ENCODE peak calls at places on chromosomes 6 and 20, in four cellular contexts. H is foreskin fibroblast, F is PC-3, C is astrocyte of the spinal cord. Y is an unnamed sample.

GRCh38 chr6:7693827-7694226 is 32.1 kb upstream of the BMP6 start:
- DNase-seq in F (no peak), H (no peak), C (no peak), Y (no peak)

GRCh38 chr20:5504061-5504739 is 187.4 kb upstream of the PROKR2 start:
- DNase-seq in H (peak; percentile 73), F (no peak), C (peak; percentile 44), Y (no peak)

GRCh38 chr20:12928755-12929401 is 79.9 kb upstream of the SPTLC3 start:
- DNase-seq in H (peak; percentile 78), C (peak; percentile 87), F (peak; percentile 96), Y (peak; percentile 49)

GRCh38 chr6:54910326-54910952 is 63.9 kb downstream of the FAM83B start:
- DNase-seq in H (no peak), F (no peak), C (peak; percentile 20), Y (no peak)

GRCh38 chr6:135383297-135383696 is 114.2 kb downstream of the AHI1 start:
- DNase-seq in C (no peak), F (no peak), H (peak; percentile 16), Y (no peak)

GRCh38 chr20:31809656-31810055 is 9.5 kb upstream of the MYLK2 start:
- DNase-seq in H (no peak), C (no peak), F (no peak), Y (no peak)

GRCh38 chr6:25369043-25369442 is 89.9 kb downstream of the CARMIL1 start:
- DNase-seq in C (no peak), F (no peak), H (no peak), Y (no peak)

GRCh38 chr6:90107721-90108364 is 188.8 kb downstream of the BACH2 start:
- DNase-seq in F (no peak), C (no peak), H (no peak), Y (no peak)

GRCh38 chr6:137697267-137697938 is 169.7 kb upstream of the TNFAIP3 start:
- DNase-seq in C (peak; percentile 42), F (peak; percentile 17), H (peak; percentile 74), Y (no peak)

GRCh38 chr6:7671076-7671475 is 54.8 kb upstream of the BMP6 start:
- DNase-seq in F (peak; percentile 80), C (peak; percentile 20), H (peak; percentile 92), Y (peak; percentile 18)

GRCh38 chr6:129069006-129069405 is 186.1 kb downstream of the LAMA2 start:
- DNase-seq in C (peak; percentile 7), H (no peak), F (no peak), Y (no peak)

GRCh38 chr6:154460306-154461071 is 50.0 kb downstream of the CNKSR3 start:
- DNase-seq in C (peak; percentile 70), F (peak; percentile 26), H (peak; percentile 49), Y (peak; percentile 64)

GRCh38 chr6:35080821-35081425 is 60.2 kb downstream of the TCP11 start:
- DNase-seq in H (no peak), F (no peak), C (no peak), Y (no peak)

GRCh38 chr6:108097882-108098281 is 23.3 kb upstream of the OSTM1 start:
- DNase-seq in F (peak; percentile 2), H (no peak), C (no peak), Y (no peak)

GRCh38 chr20:57439432-57439831 is 48.2 kb downstream of the RBM38 start:
- DNase-seq in C (no peak), F (peak; percentile 73), H (no peak), Y (no peak)
- TF ChIP-seq CTCF in C (no peak), F (no peak), H (no peak), Y (no peak)

GRCh38 chr6:41425511-41425910 is 90.1 kb downstream of the NCR2 start:
- DNase-seq in F (no peak), H (no peak), C (no peak), Y (no peak)

GRCh38 chr6:41427642-41428401 is 92.4 kb downstream of the NCR2 start:
- DNase-seq in C (no peak), H (peak; percentile 31), F (peak; percentile 60), Y (no peak)

GRCh38 chr6:41424370-41425058 is 89.1 kb downstream of the NCR2 start:
- DNase-seq in H (peak; percentile 89), F (peak; percentile 89), C (peak; percentile 80), Y (peak; percentile 31)

GRCh38 chr6:41426888-41427641 is 91.7 kb downstream of the NCR2 start:
- DNase-seq in C (no peak), H (no peak), F (no peak), Y (no peak)

DNA sequence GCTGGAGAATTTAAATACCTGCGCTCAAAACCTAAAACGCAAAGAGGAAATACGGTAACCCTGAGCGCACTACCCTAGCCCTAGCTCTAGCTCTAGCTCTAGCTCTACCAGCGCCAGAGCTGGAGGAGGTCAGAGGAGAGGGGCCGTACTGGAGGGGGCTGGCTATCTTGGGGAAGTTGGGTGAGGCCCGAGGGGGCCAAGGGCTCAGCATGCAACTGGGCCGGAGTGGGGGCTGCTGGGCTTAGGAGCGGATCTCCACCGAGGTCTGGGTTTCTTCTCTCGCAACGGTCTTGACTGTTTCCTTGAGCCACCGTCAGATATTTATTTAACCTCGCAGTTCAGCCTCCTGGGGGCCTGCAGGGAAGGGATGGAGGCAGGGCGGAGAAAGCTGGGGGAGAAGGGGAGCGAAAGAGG is 91.0 kb downstream of the NCR2 start:
- DNase-seq in C (peak; percentile 51), H (no peak), F (no peak), Y (no peak)
- H3K4me3 ChIP-seq in C (peak overlapping the region; percentile 10), H (no peak overlapping the region), F (no peak overlapping the region), Y (no peak overlapping the region)

DNA sequence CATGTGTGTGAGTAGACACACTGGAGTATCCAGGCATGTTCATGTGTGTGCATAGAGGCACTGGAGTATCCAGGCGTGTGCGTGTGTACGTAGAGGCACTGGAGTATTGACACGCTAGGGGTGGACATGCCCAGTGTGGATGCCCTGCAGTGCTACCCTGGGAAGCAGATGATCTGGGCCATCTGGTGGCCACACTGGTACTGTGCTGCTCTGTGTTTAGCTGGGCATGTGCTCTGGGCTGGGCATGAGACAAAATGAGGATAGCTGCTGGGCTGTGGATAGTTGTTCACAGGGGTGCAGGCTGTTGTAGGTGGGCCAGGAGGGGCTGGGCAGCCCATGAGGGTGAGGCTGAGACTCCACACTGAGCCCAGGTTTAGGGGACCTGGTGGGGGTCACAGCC is 24.0 kb upstream of the NPBWR2 start:
- DNase-seq in F (peak; percentile 69), H (peak; percentile 50), C (no peak), Y (no peak)
- TF ChIP-seq CTCF in F (peak; percentile 64), H (peak; percentile 10), C (peak; percentile 37), Y (peak; percentile 36)

DNA sequence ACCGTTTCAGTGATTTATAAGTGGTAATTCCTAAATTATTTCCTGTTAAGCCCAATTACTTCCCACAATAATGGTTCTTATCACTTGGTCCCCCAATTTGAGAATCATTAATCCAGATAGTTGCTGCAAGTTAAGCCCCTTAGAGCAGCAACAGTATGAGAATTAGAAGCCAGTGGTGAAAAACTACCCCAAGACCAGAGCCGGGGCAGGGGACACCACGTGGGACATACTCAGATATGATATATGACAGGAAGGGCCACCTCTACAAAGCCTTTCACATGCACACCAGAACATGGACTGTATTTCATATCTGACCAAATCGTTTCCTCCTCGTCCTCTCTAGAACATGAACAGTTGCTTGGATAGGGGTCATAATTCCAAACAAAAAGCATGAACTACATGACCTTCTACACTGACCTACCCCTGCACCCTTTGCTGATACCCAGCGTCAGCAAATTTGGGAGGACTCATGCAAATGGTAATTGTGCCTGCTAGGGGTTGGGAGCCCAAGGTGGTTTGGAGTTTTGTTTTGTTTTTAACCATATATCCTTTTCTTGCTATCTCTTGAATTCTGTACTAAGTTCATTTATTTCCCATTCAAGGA is 3.9 kb downstream of the JAG1 start:
- DNase-seq in F (no peak), C (no peak), H (no peak), Y (no peak)
- H3K4me3 ChIP-seq in F (peak overlapping the region; percentile 95), C (peak overlapping the region; percentile 83), H (no peak overlapping the region), Y (no peak overlapping the region)

DNA sequence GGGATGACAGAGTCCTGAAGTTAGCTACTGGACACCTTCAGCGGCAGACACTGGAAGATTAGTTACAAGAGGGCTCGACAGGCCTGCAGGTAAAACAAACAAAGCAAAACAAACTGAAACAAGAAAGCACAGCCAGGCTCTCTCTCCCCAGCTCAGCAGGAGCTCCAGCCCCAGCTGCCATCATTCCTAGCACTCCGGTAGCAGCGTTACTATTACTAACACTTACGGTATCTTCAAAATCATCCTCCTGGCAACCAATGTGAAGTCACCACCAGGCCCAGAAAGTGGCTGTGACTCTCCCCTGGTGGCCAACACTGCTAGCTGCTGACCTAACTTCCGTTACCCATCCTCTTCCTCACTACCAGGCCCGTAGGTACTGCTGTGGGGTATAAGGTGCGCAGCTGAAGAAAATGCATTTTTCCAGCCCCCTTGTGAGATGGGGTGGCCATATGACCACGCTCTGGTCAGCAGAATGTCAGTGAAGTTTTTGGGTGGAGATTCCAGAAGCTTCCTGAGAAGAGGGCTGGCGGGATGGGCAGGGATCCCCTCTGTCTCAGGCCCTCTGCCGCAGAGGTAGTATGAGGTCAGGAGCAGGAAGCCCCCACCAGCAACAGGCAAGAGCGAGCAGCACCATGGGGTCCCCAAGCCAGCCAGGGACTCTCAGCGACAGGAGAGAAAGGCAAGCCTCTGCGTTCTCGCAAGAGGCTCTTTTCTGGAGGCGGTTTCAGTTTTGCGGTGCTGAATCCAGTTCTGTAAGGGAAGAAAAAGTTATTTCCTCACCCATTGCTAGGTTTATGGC is 37.4 kb upstream of the TBXT start:
- DNase-seq in C (no peak), H (no peak), F (no peak), Y (no peak)
- TF ChIP-seq CTCF in C (no peak), H (no peak), F (no peak), Y (no peak)

GRCh38 chr6:84762220-84762940 is 2.0 kb downstream of the TBX18 start:
- DNase-seq in C (peak; percentile 66), F (no peak), H (peak; percentile 76), Y (no peak)
- H3K4me3 ChIP-seq in C (peak overlapping the region; percentile 70), F (no peak overlapping the region), H (peak overlapping the region; percentile 87), Y (peak overlapping the region; percentile 61)

DNA sequence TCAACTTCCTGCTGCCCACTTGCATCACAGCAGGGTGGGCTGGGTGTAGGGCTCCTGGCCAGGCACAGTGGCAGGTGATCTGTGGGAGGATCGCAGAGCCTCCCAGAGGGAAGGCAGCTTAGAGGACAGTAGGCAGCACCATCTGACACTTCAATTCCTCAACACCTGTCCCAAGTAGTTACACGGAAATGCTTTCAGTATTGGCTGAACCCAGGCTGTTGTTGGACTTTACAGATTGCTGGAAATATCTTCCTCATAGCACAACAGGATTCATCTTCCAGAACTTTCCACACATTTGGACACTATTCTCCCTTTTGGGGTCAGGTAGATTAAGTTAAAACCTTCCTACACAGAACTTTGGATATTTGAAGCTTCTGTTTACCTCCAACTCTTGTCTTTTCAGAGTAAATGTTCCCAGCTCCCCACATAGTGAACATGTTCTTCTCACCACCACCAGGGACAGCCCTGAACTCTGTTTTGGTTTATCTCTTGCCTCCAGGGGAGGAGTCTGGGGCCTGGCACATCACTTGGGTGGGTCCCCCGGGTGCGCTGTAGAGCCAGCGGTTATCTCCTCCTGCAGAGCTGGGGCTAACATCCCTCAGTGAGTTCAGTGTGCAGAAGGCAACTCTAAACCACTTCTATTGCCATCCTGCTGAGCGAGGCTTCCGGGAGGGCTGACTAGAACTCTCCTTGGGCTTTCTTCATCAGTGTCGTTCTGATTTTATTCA is 3.5 kb upstream of the SLC22A2 start:
- DNase-seq in F (no peak), H (no peak), C (no peak), Y (no peak)
- TF ChIP-seq CTCF in F (no peak), H (no peak), C (no peak), Y (no peak)

Y was measured in AG09309.